ENCODE peak calls at places on chromosomes 16 and 17, in eight cellular contexts. Z is endothelial cell; D is right lobe of liver; B is CD8-positive, alpha-beta T cell; C is heart left ventricle; Y is AG04450; Q is PC-3; A is ascending aorta. G is an unnamed sample.

GRCh38 chr17:46811978-46812583 is 6.4 kb downstream of the WNT3 start:
- DNase-seq in Z (no peak), D (no peak), B (no peak), C (no peak), Y (peak; percentile 3), Q (no peak), A (no peak), G (no peak)

GRCh38 chr17:4719684-4720221 is 9.3 kb downstream of the ARRB2 start:
- DNase-seq in Z (no peak), D (no peak), B (no peak), C (no peak), Y (no peak), Q (no peak), A (no peak), G (no peak)

GRCh38 chr16:3564889-3565141 is 12.4 kb downstream of the NLRC3 start:
- DNase-seq in Z (no peak), D (no peak), B (no peak), C (no peak), Y (no peak), Q (no peak), A (no peak), G (no peak)

GRCh38 chr17:57630736-57631135 is 114.4 kb downstream of the CCDC182 start:
- DNase-seq in Z (no peak), D (no peak), B (no peak), C (no peak), Y (no peak), Q (no peak), A (no peak), G (no peak)

GRCh38 chr17:35147313-35147982 is at the start of gene UNC45B:
- DNase-seq in Z (no peak), D (no peak), B (no peak), C (peak; percentile 81), Y (no peak), Q (no peak), A (no peak), G (no peak)

GRCh38 chr17:27559506-27559931 is 71.5 kb upstream of the LGALS9 start:
- DNase-seq in Z (no peak), D (no peak), B (no peak), C (peak; percentile 41), Y (peak; percentile 57), Q (no peak), A (no peak), G (no peak)

GRCh38 chr17:74360993-74361612 is 565 bp downstream of the BTBD17 start:
- DNase-seq in Z (no peak), D (no peak), B (no peak), C (no peak), Y (no peak), Q (no peak), A (no peak), G (no peak)

GRCh38 chr17:17972126-17972951 is at the start of the genes DRC3 and TOM1L2:
- DNase-seq in Z (peak; percentile 100), D (peak; percentile 100), B (peak; percentile 100), C (peak; percentile 100), Y (peak; percentile 100), Q (peak; percentile 100), A (peak; percentile 100), G (peak; percentile 100)

GRCh38 chr16:5064915-5065314 is 841 bp downstream of the C16orf89 start:
- DNase-seq in Z (no peak), D (no peak), B (no peak), C (no peak), Y (no peak), Q (no peak), A (no peak), G (no peak)

GRCh38 chr17:77887464-77888241 is 70.8 kb upstream of the TNRC6C start:
- DNase-seq in Z (no peak), D (peak; percentile 83), B (peak; percentile 80), C (peak; percentile 80), Y (peak; percentile 16), Q (no peak), A (peak; percentile 97), G (peak; percentile 64)

GRCh38 chr16:23171234-23171948 is 11.2 kb upstream of the SCNN1G start:
- DNase-seq in Z (no peak), D (no peak), B (no peak), C (no peak), Y (no peak), Q (peak; percentile 28), A (no peak), G (no peak)

GRCh38 chr17:64219571-64219970 is 43.5 kb downstream of the TEX2 start:
- DNase-seq in Z (no peak), D (no peak), B (no peak), C (no peak), Y (no peak), Q (no peak), A (no peak), G (no peak)

GRCh38 chr17:28405632-28406477 is at the start of gene SLC46A1:
- DNase-seq in Z (peak; percentile 49), D (peak; percentile 73), B (peak; percentile 43), C (peak; percentile 67), Y (no peak), Q (peak; percentile 38), A (peak; percentile 74), G (peak; percentile 50)

GRCh38 chr17:6231886-6232767 is 161.9 kb downstream of the WSCD1 start:
- DNase-seq in Z (no peak), D (no peak), B (no peak), C (no peak), Y (no peak), Q (peak; percentile 83), A (no peak), G (no peak)

GRCh38 chr17:76641501-76641900 is 2.1 kb downstream of the ST6GALNAC1 start:
- DNase-seq in Z (no peak), D (no peak), B (no peak), C (no peak), Y (no peak), Q (peak; percentile 98), A (no peak), G (no peak)

GRCh38 chr16:13756411-13756810 is 163.5 kb upstream of the ERCC4 start:
- DNase-seq in Z (no peak), D (no peak), B (no peak), C (no peak), Y (no peak), Q (no peak), A (no peak), G (no peak)

DNA sequence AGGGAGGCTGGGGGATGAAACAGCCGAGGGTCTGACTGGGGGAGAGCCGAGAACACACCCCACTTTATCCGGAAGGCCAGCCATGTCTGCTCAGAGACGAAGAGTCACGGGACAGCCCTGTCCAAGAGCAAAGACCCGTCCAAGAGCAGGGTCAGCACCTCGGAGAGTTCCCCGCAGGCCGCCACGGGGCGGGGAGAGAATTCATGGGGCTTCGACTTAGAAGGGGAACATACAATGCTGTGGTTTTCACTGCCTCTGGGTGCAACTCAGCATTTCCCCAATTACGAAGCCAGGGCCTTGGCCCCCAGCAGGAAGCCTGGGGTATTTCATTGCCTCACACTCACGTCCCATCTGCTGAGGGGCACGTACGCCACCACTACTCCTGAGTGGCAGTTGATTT is 59.3 kb downstream of the JPH3 start:
- DNase-seq in Z (peak; percentile 81), D (peak; percentile 44), B (peak; percentile 27), C (peak; percentile 48), Y (no peak), Q (peak; percentile 23), A (no peak), G (no peak)
- TF ChIP-seq CTCF in Z (no peak), D (no peak), B (no peak), C (no peak), Y (no peak), Q (no peak), A (no peak), G (no peak)

GRCh38 chr16:87735270-87736002 is 30.4 kb downstream of the KLHDC4 start:
- DNase-seq in Z (no peak), D (no peak), B (no peak), C (no peak), Y (no peak), Q (no peak), A (no peak), G (no peak)
- TF ChIP-seq CTCF in Z (no peak), D (no peak), B (no peak), C (no peak), Y (no peak), Q (no peak), A (no peak), G (no peak)

GRCh38 chr17:81120695-81121621 is 44.3 kb upstream of the PVALEF start:
- DNase-seq in Z (no peak), D (no peak), B (no peak), C (no peak), Y (no peak), Q (no peak), A (no peak), G (no peak)

GRCh38 chr17:81123052-81124048 is 42.0 kb upstream of the PVALEF start:
- DNase-seq in Z (no peak), D (no peak), B (no peak), C (no peak), Y (no peak), Q (no peak), A (no peak), G (no peak)

GRCh38 chr17:81120149-81120484 is 45.2 kb upstream of the PVALEF start:
- DNase-seq in Z (no peak), D (no peak), B (no peak), C (no peak), Y (no peak), Q (peak; percentile 28), A (no peak), G (peak; percentile 39)

GRCh38 chr17:81124377-81124776 is 40.9 kb upstream of the PVALEF start:
- DNase-seq in Z (no peak), D (no peak), B (no peak), C (no peak), Y (no peak), Q (no peak), A (no peak), G (no peak)

GRCh38 chr17:81121841-81122733 is 43.2 kb upstream of the PVALEF start:
- DNase-seq in Z (no peak), D (no peak), B (no peak), C (no peak), Y (no peak), Q (no peak), A (no peak), G (no peak)
- TF ChIP-seq CTCF in Z (no peak), D (no peak), B (no peak), C (no peak), Y (no peak), Q (no peak), A (no peak), G (no peak)

GRCh38 chr16:67104845-67105244 is 4.9 kb upstream of the PHAF1 start:
- DNase-seq in Z (no peak), D (no peak), B (no peak), C (no peak), Y (no peak), Q (no peak), A (no peak), G (peak; percentile 34)

GRCh38 chr16:67105881-67106280 is 3.9 kb upstream of the PHAF1 start:
- DNase-seq in Z (no peak), D (no peak), B (no peak), C (no peak), Y (no peak), Q (no peak), A (no peak), G (no peak)

GRCh38 chr16:67101683-67102082 is 8.1 kb upstream of the PHAF1 start:
- DNase-seq in Z (no peak), D (no peak), B (no peak), C (no peak), Y (no peak), Q (no peak), A (no peak), G (no peak)

GRCh38 chr16:67105251-67105650 is 4.5 kb upstream of the PHAF1 start:
- DNase-seq in Z (no peak), D (no peak), B (no peak), C (no peak), Y (no peak), Q (no peak), A (no peak), G (no peak)

GRCh38 chr16:67104061-67104460 is 5.7 kb upstream of the PHAF1 start:
- DNase-seq in Z (peak; percentile 21), D (no peak), B (no peak), C (peak; percentile 25), Y (no peak), Q (peak; percentile 36), A (no peak), G (no peak)
- TF ChIP-seq CTCF in Z (no peak), D (peak; percentile 38), B (no peak), C (peak; percentile 15), Y (peak; percentile 37), Q (peak; percentile 50), A (no peak), G (no peak)